ENCODE peak calls at places on chromosomes 5 and 9, in six cellular contexts. One of them, this sample, is unnamed.

GRCh38 chr5:151905639-151906038 is 19.0 kb downstream of the GLRA1 start:
- DNase-seq in mesenchymal stem cell: no peak
- DNase-seq in trophoblast cell: peak
- DNase-seq in neuronal stem cell: no peak
- DNase-seq in H1: no peak
- DNase-seq in IMR-90: no peak
- DNase-seq in this sample: no peak

GRCh38 chr5:149221326-149221725 is 50.3 kb upstream of the AFAP1L1 start:
- DNase-seq in IMR-90: peak
- DNase-seq in trophoblast cell: no peak
- DNase-seq in mesenchymal stem cell: peak
- DNase-seq in neuronal stem cell: no peak
- DNase-seq in H1: no peak
- DNase-seq in this sample: no peak

GRCh38 chr5:136195971-136196577 is 3.1 kb upstream of the SMIM32 start:
- DNase-seq in mesenchymal stem cell: no peak
- DNase-seq in neuronal stem cell: no peak
- DNase-seq in IMR-90: no peak
- DNase-seq in trophoblast cell: no peak
- DNase-seq in H1: no peak
- DNase-seq in this sample: no peak

GRCh38 chr9:89445135-89445797 is 52.6 kb downstream of the SEMA4D start:
- DNase-seq in neuronal stem cell: no peak
- DNase-seq in trophoblast cell: no peak
- DNase-seq in mesenchymal stem cell: no peak
- DNase-seq in IMR-90: no peak
- DNase-seq in H1: no peak
- DNase-seq in this sample: no peak

GRCh38 chr5:21823588-21823987 is 1029.6 kb downstream of the CDH12 start:
- DNase-seq in neuronal stem cell: no peak
- DNase-seq in trophoblast cell: no peak
- DNase-seq in IMR-90: peak
- DNase-seq in H1: no peak
- DNase-seq in mesenchymal stem cell: no peak
- DNase-seq in this sample: no peak

GRCh38 chr5:143194206-143194605 is 209.3 kb downstream of the NR3C1 start:
- DNase-seq in H1: no peak
- DNase-seq in trophoblast cell: no peak
- DNase-seq in mesenchymal stem cell: no peak
- DNase-seq in IMR-90: peak
- DNase-seq in neuronal stem cell: no peak
- DNase-seq in this sample: no peak

GRCh38 chr5:174172104-174172965 is 126.8 kb downstream of the NSG2 start:
- DNase-seq in mesenchymal stem cell: no peak
- DNase-seq in trophoblast cell: no peak
- DNase-seq in IMR-90: no peak
- DNase-seq in H1: no peak
- DNase-seq in neuronal stem cell: peak
- DNase-seq in this sample: peak

GRCh38 chr5:55853271-55853670 is 2.1 kb downstream of the IL31RA start:
- DNase-seq in IMR-90: no peak
- DNase-seq in trophoblast cell: no peak
- DNase-seq in neuronal stem cell: no peak
- DNase-seq in mesenchymal stem cell: no peak
- DNase-seq in H1: no peak
- DNase-seq in this sample: no peak

GRCh38 chr5:167642779-167643517 is 648.5 kb upstream of the WWC1 start:
- DNase-seq in IMR-90: peak
- DNase-seq in H1: no peak
- DNase-seq in mesenchymal stem cell: peak
- DNase-seq in neuronal stem cell: no peak
- DNase-seq in trophoblast cell: peak
- DNase-seq in this sample: no peak

GRCh38 chr5:93192107-93192506 is 388.9 kb downstream of the NR2F1-AS1 start:
- DNase-seq in IMR-90: peak
- DNase-seq in trophoblast cell: peak
- DNase-seq in neuronal stem cell: no peak
- DNase-seq in H1: no peak
- DNase-seq in mesenchymal stem cell: peak
- DNase-seq in this sample: no peak

GRCh38 chr5:142982821-142983200 is 212.6 kb downstream of the ARHGAP26 start:
- DNase-seq in neuronal stem cell: no peak
- DNase-seq in IMR-90: no peak
- DNase-seq in trophoblast cell: no peak
- DNase-seq in H1: peak
- DNase-seq in mesenchymal stem cell: no peak
- DNase-seq in this sample: peak

GRCh38 chr5:181191526-181192336 is 13.3 kb downstream of the TRIM7 start:
- DNase-seq in mesenchymal stem cell: peak
- DNase-seq in trophoblast cell: peak
- DNase-seq in neuronal stem cell: peak
- DNase-seq in IMR-90: peak
- DNase-seq in H1: peak
- DNase-seq in this sample: peak

GRCh38 chr5:80885698-80886000 is 74.5 kb upstream of the RASGRF2 start:
- DNase-seq in neuronal stem cell: no peak
- DNase-seq in IMR-90: no peak
- DNase-seq in mesenchymal stem cell: peak
- DNase-seq in H1: no peak
- DNase-seq in trophoblast cell: peak
- DNase-seq in this sample: no peak

GRCh38 chr9:114214181-114214580 is 58.8 kb downstream of the COL27A1 start:
- DNase-seq in H1: no peak
- DNase-seq in IMR-90: peak
- DNase-seq in mesenchymal stem cell: no peak
- DNase-seq in neuronal stem cell: no peak
- DNase-seq in trophoblast cell: no peak
- DNase-seq in this sample: no peak

GRCh38 chr5:122183795-122184185 is 54.4 kb downstream of the ZNF474 start:
- DNase-seq in IMR-90: no peak
- DNase-seq in trophoblast cell: no peak
- DNase-seq in mesenchymal stem cell: no peak
- DNase-seq in neuronal stem cell: no peak
- DNase-seq in H1: no peak
- DNase-seq in this sample: no peak

GRCh38 chr5:68240771-68241170 is 25.2 kb downstream of the PIK3R1 start:
- DNase-seq in mesenchymal stem cell: no peak
- DNase-seq in IMR-90: no peak
- DNase-seq in neuronal stem cell: no peak
- DNase-seq in H1: no peak
- DNase-seq in trophoblast cell: no peak
- DNase-seq in this sample: no peak

GRCh38 chr5:120767171-120767820 is 303.2 kb downstream of the PRR16 start:
- DNase-seq in H1: no peak
- DNase-seq in trophoblast cell: no peak
- DNase-seq in neuronal stem cell: no peak
- DNase-seq in IMR-90: peak
- DNase-seq in mesenchymal stem cell: peak
- DNase-seq in this sample: no peak

GRCh38 chr5:86143837-86144236 is 473.9 kb upstream of the COX7C start:
- DNase-seq in H1: no peak
- DNase-seq in neuronal stem cell: no peak
- DNase-seq in mesenchymal stem cell: peak
- DNase-seq in trophoblast cell: no peak
- DNase-seq in IMR-90: no peak
- DNase-seq in this sample: no peak

GRCh38 chr9:3525088-3525835 is 539 bp downstream of the RFX3 start:
- DNase-seq in trophoblast cell: no peak
- DNase-seq in neuronal stem cell: no peak
- DNase-seq in mesenchymal stem cell: no peak
- DNase-seq in H1: peak
- DNase-seq in IMR-90: no peak
- DNase-seq in this sample: no peak

GRCh38 chr5:108727154-108727638 is 20.5 kb upstream of the FER start:
- DNase-seq in mesenchymal stem cell: no peak
- DNase-seq in neuronal stem cell: no peak
- DNase-seq in IMR-90: peak
- DNase-seq in trophoblast cell: peak
- DNase-seq in H1: peak
- DNase-seq in this sample: no peak

GRCh38 chr5:108728566-108729305 is 19.0 kb upstream of the FER start:
- DNase-seq in mesenchymal stem cell: no peak
- DNase-seq in trophoblast cell: peak
- DNase-seq in neuronal stem cell: no peak
- DNase-seq in H1: no peak
- DNase-seq in IMR-90: no peak
- DNase-seq in this sample: no peak

GRCh38 chr5:108729306-108729645 is 18.4 kb upstream of the FER start:
- DNase-seq in mesenchymal stem cell: no peak
- DNase-seq in H1: no peak
- DNase-seq in trophoblast cell: peak
- DNase-seq in IMR-90: no peak
- DNase-seq in neuronal stem cell: no peak
- DNase-seq in this sample: no peak

GRCh38 chr5:108727639-108728565 is 19.8 kb upstream of the FER start:
- DNase-seq in H1: peak
- DNase-seq in IMR-90: peak
- DNase-seq in mesenchymal stem cell: peak
- DNase-seq in trophoblast cell: peak
- DNase-seq in neuronal stem cell: peak
- DNase-seq in this sample: peak

GRCh38 chr5:108730617-108731340 is 16.9 kb upstream of the FER start:
- DNase-seq in trophoblast cell: peak
- DNase-seq in neuronal stem cell: no peak
- DNase-seq in mesenchymal stem cell: peak
- DNase-seq in H1: no peak
- DNase-seq in IMR-90: peak
- DNase-seq in this sample: no peak
- H3K18ac ChIP-seq in trophoblast cell: no peak
- H3K18ac ChIP-seq in neuronal stem cell: no peak
- H3K18ac ChIP-seq in mesenchymal stem cell: no peak
- H3K18ac ChIP-seq in H1: no peak
- H3K18ac ChIP-seq in IMR-90: no peak
- H3K18ac ChIP-seq in this sample: no peak

GRCh38 chr9:127742435-127743088 is 7.5 kb upstream of the TOR2A start:
- DNase-seq in neuronal stem cell: peak
- DNase-seq in H1: peak
- DNase-seq in mesenchymal stem cell: peak
- DNase-seq in IMR-90: peak
- DNase-seq in trophoblast cell: peak
- DNase-seq in this sample: peak
- H2AFZ ChIP-seq in neuronal stem cell: peak
- H2AFZ ChIP-seq in H1: no peak
- H2AFZ ChIP-seq in mesenchymal stem cell: peak
- H2AFZ ChIP-seq in IMR-90: peak
- H2AFZ ChIP-seq in trophoblast cell: peak
- H2AFZ ChIP-seq in this sample: no peak

DNA sequence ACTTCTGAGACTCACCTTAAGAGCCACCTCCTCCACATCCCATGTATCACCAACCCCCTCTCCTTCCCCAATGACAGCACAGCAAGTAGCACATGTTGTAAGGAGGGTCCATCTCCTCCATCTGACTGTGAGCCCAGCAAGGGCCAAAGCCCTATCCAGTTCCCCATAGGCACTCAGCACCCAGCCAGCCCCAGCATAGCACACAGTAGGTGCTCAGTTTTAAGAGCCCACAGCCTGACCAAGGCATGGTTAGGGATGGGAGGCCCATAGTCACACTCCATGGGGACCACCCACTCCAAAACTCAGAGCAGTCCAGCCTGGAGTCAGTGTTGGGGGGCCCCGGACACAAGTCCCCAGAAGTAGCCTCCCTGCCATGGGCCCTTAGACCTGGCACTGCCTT is 205.7 kb downstream of the CDK5RAP2 start:
- DNase-seq in neuronal stem cell: no peak
- DNase-seq in H1: no peak
- DNase-seq in trophoblast cell: no peak
- DNase-seq in mesenchymal stem cell: no peak
- DNase-seq in IMR-90: no peak
- DNase-seq in this sample: peak
- H3K18ac ChIP-seq in neuronal stem cell: no peak
- H3K18ac ChIP-seq in H1: no peak
- H3K18ac ChIP-seq in trophoblast cell: no peak
- H3K18ac ChIP-seq in mesenchymal stem cell: no peak
- H3K18ac ChIP-seq in IMR-90: no peak
- H3K18ac ChIP-seq in this sample: no peak

GRCh38 chr5:72307968-72308852 is 11.8 kb downstream of the MRPS27 start:
- DNase-seq in neuronal stem cell: peak
- DNase-seq in IMR-90: peak
- DNase-seq in trophoblast cell: peak
- DNase-seq in H1: peak
- DNase-seq in mesenchymal stem cell: peak
- DNase-seq in this sample: peak
- H2AFZ ChIP-seq in neuronal stem cell: no peak
- H2AFZ ChIP-seq in IMR-90: peak
- H2AFZ ChIP-seq in trophoblast cell: peak
- H2AFZ ChIP-seq in H1: peak
- H2AFZ ChIP-seq in mesenchymal stem cell: peak
- H2AFZ ChIP-seq in this sample: no peak

DNA sequence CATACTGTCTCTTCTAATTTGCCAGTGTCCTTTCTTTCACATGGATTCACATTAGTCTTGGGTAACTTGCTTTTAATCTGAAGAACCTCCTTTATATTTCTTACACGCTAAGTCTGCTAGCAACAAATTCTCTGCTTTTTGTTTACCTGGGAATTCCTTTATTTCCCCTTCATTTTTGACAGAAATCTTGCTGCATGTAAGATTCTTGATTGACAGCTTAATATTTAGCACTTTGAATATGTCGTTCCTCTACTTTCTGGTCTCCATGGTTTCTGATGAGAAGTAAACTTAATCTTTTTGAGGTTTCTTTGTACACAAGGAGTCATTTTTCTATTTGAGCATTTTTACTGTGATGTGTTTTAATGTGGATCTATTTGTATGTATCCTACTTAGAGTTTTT is 6.2 kb upstream of the PTPDC1 start:
- DNase-seq in H1: no peak
- DNase-seq in trophoblast cell: no peak
- DNase-seq in neuronal stem cell: no peak
- DNase-seq in IMR-90: no peak
- DNase-seq in mesenchymal stem cell: no peak
- DNase-seq in this sample: no peak
- H3K18ac ChIP-seq in H1: no peak
- H3K18ac ChIP-seq in trophoblast cell: no peak
- H3K18ac ChIP-seq in neuronal stem cell: no peak
- H3K18ac ChIP-seq in IMR-90: no peak
- H3K18ac ChIP-seq in mesenchymal stem cell: no peak
- H3K18ac ChIP-seq in this sample: no peak

This sample was measured in H9.